ENCODE peak calls at places on chromosomes 4 and X, in ten cellular contexts. U, P, R, Y, V, N, L, J, O and B are unnamed samples.

GRCh38 chr4:99087887-99088484 is 602 bp downstream of the ADH5 start:
- DNase-seq in V (peak), U (peak), N (peak), J (peak), R (peak), Y (peak), P (peak), O (peak), L (no peak), B (peak)

GRCh38 chr4:10056334-10057022 is 35.2 kb upstream of the SLC2A9 start:
- DNase-seq in U (no peak), L (no peak), V (no peak), J (no peak), O (no peak), Y (no peak), R (no peak), N (no peak), P (no peak), B (no peak)

GRCh38 chr4:153362184-153362583 is 17.7 kb downstream of the MND1 start:
- DNase-seq in J (no peak), R (no peak), L (no peak), U (no peak), V (peak), N (peak), P (no peak), Y (no peak), O (no peak), B (peak)

GRCh38 chr4:86547140-86547539 is 47.0 kb upstream of the PTPN13 start:
- DNase-seq in N (no peak), R (no peak), Y (no peak), J (no peak), U (no peak), P (no peak), L (no peak), V (no peak), O (no peak), B (no peak)

GRCh38 chrX:108601276-108601675 is 135.1 kb downstream of the IRS4 start:
- DNase-seq in L (no peak), Y (no peak), J (no peak), U (no peak), O (no peak), V (no peak), N (no peak), P (no peak), R (no peak), B (no peak)

GRCh38 chrX:16212436-16212835 is 45.2 kb downstream of the MAGEB17 start:
- DNase-seq in U (peak), R (peak), L (peak), P (peak), V (peak), N (no peak), J (no peak), Y (no peak), O (peak), B (no peak)

GRCh38 chr4:172895699-172896098 is 272.9 kb upstream of the GALNT7 start:
- DNase-seq in P (no peak), L (no peak), R (no peak), N (no peak), J (no peak), O (no peak), U (no peak), V (no peak), Y (no peak), B (no peak)

GRCh38 chr4:119046263-119046662 is 89.4 kb upstream of the MYOZ2 start:
- DNase-seq in J (no peak), L (no peak), Y (no peak), V (no peak), N (no peak), U (no peak), O (no peak), P (peak), R (no peak), B (peak)

GRCh38 chr4:150004481-150004880 is 73.8 kb upstream of the DCLK2 start:
- DNase-seq in V (peak), R (no peak), L (no peak), O (no peak), P (no peak), N (no peak), J (no peak), Y (no peak), U (no peak), B (peak)

GRCh38 chrX:7168366-7168765 is 20.4 kb upstream of the PUDP start:
- DNase-seq in O (no peak), R (no peak), U (no peak), J (no peak), L (no peak), N (no peak), Y (no peak), P (no peak), V (no peak), B (no peak)

GRCh38 chrX:133321441-133321840 is 93.8 kb downstream of the GPC4 start:
- DNase-seq in N (no peak), R (no peak), V (no peak), O (no peak), L (no peak), P (no peak), J (no peak), U (no peak), Y (no peak), B (no peak)

GRCh38 chr4:108352664-108353308 is 184.1 kb upstream of the LEF1 start:
- DNase-seq in Y (no peak), V (no peak), U (no peak), O (no peak), J (no peak), N (no peak), L (no peak), P (no peak), R (no peak), B (no peak)

GRCh38 chr4:186932631-186933150 is 209.0 kb upstream of the FAT1 start:
- DNase-seq in Y (no peak), U (no peak), N (no peak), V (peak), O (no peak), R (no peak), L (peak), J (no peak), P (no peak), B (peak)

GRCh38 chr4:186700746-186701145 is 22.9 kb downstream of the FAT1 start:
- DNase-seq in P (no peak), U (no peak), N (no peak), J (peak), V (peak), O (no peak), Y (no peak), L (no peak), R (no peak), B (peak)

GRCh38 chr4:102625232-102625930 is 124.2 kb downstream of the NFKB1 start:
- DNase-seq in P (peak), L (no peak), V (peak), J (no peak), N (peak), R (peak), O (peak), U (peak), Y (no peak), B (peak)

GRCh38 chrX:41023098-41023497 is 62.1 kb upstream of the USP9X start:
- DNase-seq in U (no peak), L (no peak), P (no peak), O (no peak), Y (no peak), J (no peak), R (no peak), N (no peak), V (no peak), B (no peak)

GRCh38 chr4:13299343-13299742 is 184.8 kb downstream of the RAB28 start:
- DNase-seq in R (no peak), O (no peak), Y (no peak), P (no peak), V (no peak), N (no peak), L (no peak), U (no peak), J (no peak), B (no peak)

GRCh38 chr4:61248705-61249104 is 48.6 kb downstream of the ADGRL3 start:
- DNase-seq in O (no peak), U (no peak), R (no peak), Y (no peak), P (no peak), V (no peak), J (no peak), N (no peak), L (no peak), B (no peak)

GRCh38 chr4:65999518-65999871 is 329.2 kb upstream of the EPHA5 start:
- DNase-seq in N (no peak), P (no peak), Y (no peak), R (no peak), O (no peak), L (no peak), V (no peak), U (no peak), J (no peak), B (no peak)

GRCh38 chrX:135484636-135485289 is 35.7 kb upstream of the INTS6L start:
- DNase-seq in R (peak), O (peak), U (peak), L (peak), J (no peak), Y (no peak), P (peak), V (peak), N (peak), B (peak)

GRCh38 chr4:145929415-145930178 is 9.0 kb downstream of the ZNF827 start:
- DNase-seq in V (no peak), J (no peak), P (peak), L (no peak), O (no peak), Y (no peak), R (no peak), U (no peak), N (no peak), B (no peak)

GRCh38 chr4:143405197-143405730 is 68.6 kb downstream of the GAB1 start:
- DNase-seq in L (no peak), Y (no peak), J (no peak), O (no peak), R (no peak), P (no peak), V (no peak), U (peak), N (no peak), B (no peak)

GRCh38 chr4:155371432-155372043 is 5.2 kb downstream of the MAP9 start:
- DNase-seq in L (peak), U (peak), P (no peak), O (no peak), Y (no peak), N (no peak), J (no peak), V (peak), R (peak), B (peak)

GRCh38 chr4:2948895-2949781 is 14.1 kb downstream of the NOP14 start:
- DNase-seq in R (no peak), L (peak), Y (no peak), U (peak), V (peak), N (no peak), O (peak), J (no peak), P (peak), B (no peak)

GRCh38 chrX:78199851-78200250 is 60.4 kb upstream of the TAF9B start:
- DNase-seq in R (peak), U (peak), L (peak), O (peak), N (no peak), P (no peak), Y (no peak), J (no peak), V (peak), B (no peak)

GRCh38 chr4:155828628-155829027 is 37.4 kb downstream of the ASIC5 start:
- DNase-seq in R (no peak), Y (no peak), V (peak), J (no peak), U (no peak), N (no peak), P (no peak), O (no peak), L (no peak), B (peak)

GRCh38 chr4:102578819-102579218 is 77.7 kb downstream of the NFKB1 start:
- DNase-seq in R (peak), L (no peak), P (no peak), V (no peak), U (no peak), J (no peak), Y (no peak), N (no peak), O (no peak), B (no peak)

GRCh38 chrX:3651272-3651671 is 62.2 kb downstream of the PRKX start:
- DNase-seq in N (no peak), P (no peak), U (peak), O (peak), L (peak), V (peak), J (no peak), Y (no peak), R (no peak), B (peak)

GRCh38 chr4:137541866-137542648 is 9.8 kb upstream of the PCDH18 start:
- DNase-seq in P (no peak), J (no peak), L (no peak), U (no peak), Y (no peak), O (no peak), V (no peak), N (no peak), R (peak), B (no peak)

GRCh38 chr4:7924570-7924969 is 15.1 kb downstream of the AFAP1 start:
- DNase-seq in Y (no peak), N (no peak), V (no peak), J (no peak), O (no peak), P (no peak), R (no peak), L (no peak), U (no peak), B (no peak)

GRCh38 chrX:48512371-48512935 is 3.7 kb downstream of the PORCN start:
- DNase-seq in U (no peak), P (no peak), L (no peak), Y (no peak), N (no peak), R (no peak), V (no peak), O (no peak), J (no peak), B (no peak)

GRCh38 chrX:48513670-48514069 is 4.9 kb downstream of the PORCN start:
- DNase-seq in Y (no peak), L (no peak), O (no peak), J (no peak), N (peak), P (no peak), R (no peak), V (no peak), U (no peak), B (no peak)

GRCh38 chrX:48509619-48510018 is 827 bp downstream of the PORCN start:
- DNase-seq in N (no peak), L (no peak), Y (no peak), O (no peak), P (no peak), U (peak), R (no peak), V (no peak), J (no peak), B (no peak)

GRCh38 chrX:48509245-48509590 is 426 bp downstream of the PORCN start:
- DNase-seq in V (no peak), L (no peak), O (no peak), J (no peak), Y (no peak), N (no peak), P (no peak), R (peak), U (peak), B (no peak)

GRCh38 chrX:48511561-48511960 is 2.8 kb downstream of the PORCN start:
- DNase-seq in O (peak), J (no peak), U (no peak), L (no peak), Y (no peak), P (no peak), N (no peak), R (peak), V (peak), B (no peak)
- TF ChIP-seq CTCF in O (no peak), J (no peak), U (no peak), L (no peak), Y (peak), P (no peak), N (peak), R (peak), V (peak), B (peak)

GRCh38 chr4:123505077-123505456 is 108.5 kb downstream of the SPRY1 start:
- DNase-seq in J (no peak), L (no peak), U (no peak), V (peak), R (peak), Y (no peak), P (no peak), O (no peak), N (no peak), B (no peak)
- H3K4me3 ChIP-seq in J (no peak), L (peak), U (peak), V (peak), R (peak), Y (peak), P (no peak), O (no peak), N (peak), B (peak)

GRCh38 chr4:120809518-120809917 is 113.0 kb downstream of the PRDM5 start:
- DNase-seq in Y (no peak), O (no peak), L (no peak), N (no peak), J (no peak), V (peak), R (no peak), U (no peak), P (no peak), B (no peak)
- TF ChIP-seq CTCF in Y (peak), O (no peak), L (peak), N (peak), J (no peak), V (peak), R (peak), U (peak), P (no peak), B (no peak)

GRCh38 chr4:182642831-182643230 is 274.4 kb downstream of the DCTD start:
- DNase-seq in N (no peak), L (no peak), U (peak), V (peak), O (no peak), R (no peak), Y (no peak), J (no peak), P (no peak), B (peak)
- H3K4me3 ChIP-seq in N (no peak), L (no peak), U (no peak), V (no peak), O (no peak), R (no peak), Y (no peak), J (no peak), P (no peak), B (no peak)

DNA sequence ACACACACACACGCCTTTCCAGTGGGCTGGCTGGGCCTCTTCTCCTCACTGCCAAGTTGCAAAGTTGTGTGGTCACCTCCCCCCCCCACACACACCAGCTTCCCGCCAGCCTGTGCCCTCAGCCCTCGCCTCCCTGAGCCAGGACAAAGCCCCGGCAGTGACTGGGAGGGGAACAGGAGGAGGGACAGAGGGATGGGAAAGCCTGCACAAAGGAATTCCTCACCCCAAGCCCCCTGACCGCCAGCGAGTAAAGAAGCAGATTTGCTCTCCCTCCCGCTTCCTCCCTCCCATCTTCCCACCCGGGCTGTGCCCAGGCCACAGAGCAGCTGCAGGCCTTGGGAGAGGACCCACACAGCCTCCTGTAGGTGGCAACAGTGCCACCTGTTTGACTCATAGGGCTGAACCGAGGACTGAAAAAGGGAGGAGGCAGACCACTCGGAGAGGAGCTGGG is at the start of gene GDPD2:
- DNase-seq in N (no peak), O (peak), R (peak), J (no peak), Y (no peak), U (no peak), L (no peak), V (peak), P (no peak), B (no peak)
- TF ChIP-seq CTCF in N (no peak), O (no peak), R (peak), J (no peak), Y (peak), U (no peak), L (peak), V (no peak), P (no peak), B (no peak)

GRCh38 chr4:121712783-121713182 is 16.0 kb upstream of the ANXA5 start:
- DNase-seq in Y (no peak), J (no peak), R (no peak), P (no peak), L (no peak), N (no peak), U (no peak), V (no peak), O (no peak), B (no peak)

GRCh38 chr4:121709766-121710405 is 13.1 kb upstream of the ANXA5 start:
- DNase-seq in N (no peak), L (no peak), U (no peak), Y (no peak), O (no peak), P (no peak), V (no peak), J (no peak), R (no peak), B (no peak)

GRCh38 chr4:121712001-121712655 is 15.3 kb upstream of the ANXA5 start:
- DNase-seq in V (no peak), P (no peak), J (no peak), Y (no peak), O (no peak), U (no peak), R (no peak), L (no peak), N (no peak), B (no peak)

GRCh38 chr4:121714548-121714947 is 17.8 kb upstream of the ANXA5 start:
- DNase-seq in V (peak), U (no peak), Y (no peak), P (no peak), L (no peak), J (no peak), N (no peak), O (no peak), R (no peak), B (no peak)

DNA sequence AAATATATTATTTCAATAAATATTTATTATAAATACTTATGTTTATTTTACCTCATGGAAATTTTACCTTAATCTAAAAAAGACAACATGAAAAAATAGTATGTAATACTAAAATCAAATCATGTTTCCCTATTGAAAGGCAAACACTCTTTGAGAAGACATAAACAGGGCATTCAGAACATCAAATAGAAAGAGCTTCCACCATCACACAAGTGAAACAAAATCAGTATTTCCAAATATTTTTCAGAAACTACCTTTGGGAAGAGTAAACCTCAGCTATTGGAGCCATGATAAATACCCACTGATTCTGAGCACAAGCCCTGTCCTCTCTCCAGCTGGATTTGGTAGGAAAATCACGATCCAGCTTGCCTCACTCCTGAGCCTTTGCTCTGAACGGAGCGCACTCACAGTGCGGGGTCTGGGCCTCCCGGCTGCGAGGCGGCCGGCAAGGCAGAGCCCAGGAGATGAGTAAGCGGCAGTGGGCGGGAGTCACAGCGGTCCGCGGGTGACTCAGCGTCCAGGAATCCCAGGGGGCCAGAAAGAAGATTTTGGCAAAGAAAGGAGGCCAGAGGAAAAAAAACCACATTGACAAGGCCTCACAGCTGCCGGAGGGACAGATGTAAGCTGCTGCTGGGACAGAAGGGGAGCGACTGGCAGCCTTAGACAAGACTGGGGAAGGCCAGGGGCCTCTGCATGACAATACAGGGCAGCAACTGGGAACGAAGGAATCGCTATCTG is 14.7 kb upstream of the ANXA5 start:
- DNase-seq in Y (peak), N (peak), P (peak), U (peak), O (peak), R (peak), L (peak), J (peak), V (peak), B (peak)
- H3K4me3 ChIP-seq in Y (peak), N (peak), P (no peak), U (peak), O (no peak), R (peak), L (peak), J (no peak), V (peak), B (peak)

GRCh38 chrX:9864011-9864410 is 77.8 kb downstream of the SHROOM2 start:
- DNase-seq in O (no peak), L (no peak), J (no peak), U (no peak), V (no peak), N (no peak), R (no peak), P (no peak), Y (no peak), B (no peak)

GRCh38 chrX:9860826-9861225 is 74.6 kb downstream of the SHROOM2 start:
- DNase-seq in U (no peak), L (no peak), P (no peak), J (no peak), Y (no peak), N (no peak), V (no peak), R (no peak), O (no peak), B (no peak)

GRCh38 chrX:9862953-9863352 is 76.7 kb downstream of the SHROOM2 start:
- DNase-seq in R (no peak), N (no peak), U (no peak), O (no peak), V (no peak), P (no peak), L (no peak), J (no peak), Y (no peak), B (no peak)

GRCh38 chrX:9861711-9862110 is 75.5 kb downstream of the SHROOM2 start:
- DNase-seq in J (no peak), L (no peak), V (no peak), N (no peak), P (no peak), R (no peak), O (no peak), U (no peak), Y (no peak), B (no peak)

DNA sequence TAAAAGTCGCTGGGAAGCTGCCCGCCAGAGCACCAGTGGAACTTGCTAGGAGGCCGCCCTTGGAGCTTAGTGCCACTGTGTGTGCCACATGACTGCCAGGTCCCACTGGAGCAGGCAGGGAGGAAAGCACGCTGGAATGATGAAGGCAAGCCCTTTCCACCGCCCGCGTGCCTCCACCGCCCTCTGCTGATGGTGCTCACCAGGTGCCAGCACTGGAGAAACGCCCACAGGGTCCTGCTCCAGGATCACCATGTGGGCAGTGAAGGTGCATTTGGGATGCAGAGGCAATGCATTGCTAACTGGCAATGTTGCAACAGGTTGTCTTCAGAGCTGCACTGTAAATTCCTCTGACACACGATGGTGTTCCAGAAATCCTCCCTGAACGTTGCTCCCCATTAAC is 76.3 kb downstream of the SHROOM2 start:
- DNase-seq in L (no peak), V (no peak), N (no peak), U (no peak), Y (no peak), J (no peak), O (no peak), R (no peak), P (no peak), B (no peak)
- TF ChIP-seq CTCF in L (no peak), V (no peak), N (no peak), U (no peak), Y (no peak), J (no peak), O (no peak), R (no peak), P (no peak), B (no peak)